ENCODE peak calls at places on chromosomes 5 and 9, in seven cellular contexts. R, C, G, J, S, Z and X are unnamed samples. For H3K27me3, the result is how much of the 10 kb centered on the place peaks cover.

GRCh38 chr9:133979124-133979920 is 12.8 kb downstream of the VAV2 start:
- DNase-seq in R (no peak), C (peak), G (no peak), J (peak), S (peak), Z (no peak), X (no peak)

GRCh38 chr5:108251350-108251749 is 130.5 kb downstream of the FBXL17 start:
- DNase-seq in R (no peak), C (peak), G (no peak), J (no peak), S (no peak), Z (no peak), X (no peak)

GRCh38 chr9:137453643-137454081 is 5.5 kb downstream of the NSMF start:
- DNase-seq in R (peak), C (peak), G (peak), J (peak), S (peak), Z (peak), X (peak)

GRCh38 chr5:38105231-38105570 is 153.2 kb upstream of the EGFLAM start:
- DNase-seq in R (no peak), C (no peak), G (no peak), J (peak), S (no peak), Z (no peak), X (no peak)

GRCh38 chr9:135499326-135500070 is 984 bp upstream of the MRPS2 start:
- DNase-seq in R (peak), C (peak), G (peak), J (peak), S (peak), Z (no peak), X (peak)

GRCh38 chr9:81351166-81351565 is 338.2 kb downstream of the TLE1 start:
- DNase-seq in R (no peak), C (no peak), G (no peak), J (no peak), S (no peak), Z (no peak), X (no peak)

GRCh38 chr5:107381189-107381856 is 289.4 kb downstream of the EFNA5 start:
- DNase-seq in R (no peak), C (peak), G (peak), J (no peak), S (peak), Z (no peak), X (no peak)

GRCh38 chr9:92094655-92095054 is 20.6 kb downstream of the SPTLC1 start:
- DNase-seq in R (no peak), C (peak), G (peak), J (peak), S (peak), Z (no peak), X (peak)

GRCh38 chr5:9265391-9266287 is 280.2 kb downstream of the SEMA5A start:
- DNase-seq in R (no peak), C (peak), G (peak), J (peak), S (peak), Z (peak), X (peak)

GRCh38 chr9:72217306-72217842 is 68.1 kb downstream of the GDA start:
- DNase-seq in R (no peak), C (no peak), G (no peak), J (no peak), S (no peak), Z (no peak), X (no peak)

GRCh38 chr9:138103111-138103823 is 225.7 kb downstream of the CACNA1B start:
- DNase-seq in R (no peak), C (no peak), G (no peak), J (peak), S (no peak), Z (no peak), X (no peak)

GRCh38 chr9:128088253-128088945 is 20.4 kb downstream of the SLC25A25 start:
- DNase-seq in R (no peak), C (no peak), G (no peak), J (no peak), S (no peak), Z (no peak), X (no peak)

GRCh38 chr5:36801521-36801920 is 75.0 kb upstream of the NIPBL start:
- DNase-seq in R (no peak), C (no peak), G (no peak), J (no peak), S (no peak), Z (no peak), X (no peak)

GRCh38 chr5:94969174-94969573 is 315.7 kb downstream of the MCTP1 start:
- DNase-seq in R (no peak), C (peak), G (no peak), J (no peak), S (peak), Z (no peak), X (peak)

GRCh38 chr5:28766565-28767158 is 1728.3 kb upstream of the CDH9 start:
- DNase-seq in R (peak), C (peak), G (peak), J (no peak), S (peak), Z (no peak), X (peak)

GRCh38 chr9:109098221-109098959 is 21.4 kb downstream of the TMEM245 start:
- DNase-seq in R (peak), C (peak), G (no peak), J (no peak), S (peak), Z (no peak), X (peak)

GRCh38 chr9:129803679-129804065 is 688 bp downstream of the TOR1B start:
- DNase-seq in R (peak), C (no peak), G (no peak), J (no peak), S (peak), Z (no peak), X (peak)

GRCh38 chr9:16986441-16987387 is 116.2 kb upstream of the BNC2 start:
- DNase-seq in R (no peak), C (peak), G (no peak), J (no peak), S (peak), Z (no peak), X (no peak)

GRCh38 chr5:124663101-124663506 is 83.3 kb downstream of the ZNF608 start:
- DNase-seq in R (no peak), C (no peak), G (peak), J (no peak), S (peak), Z (no peak), X (peak)

GRCh38 chr9:131608469-131609115 is 63.3 kb downstream of the PRRT1B start:
- DNase-seq in R (peak), C (peak), G (peak), J (peak), S (peak), Z (peak), X (peak)

GRCh38 chr5:127685662-127686061 is 17.5 kb upstream of the CCDC192 start:
- DNase-seq in R (no peak), C (no peak), G (no peak), J (no peak), S (no peak), Z (no peak), X (no peak)

GRCh38 chr5:72991394-72991793 is 35.6 kb downstream of the FCHO2 start:
- DNase-seq in R (no peak), C (no peak), G (no peak), J (no peak), S (no peak), Z (no peak), X (no peak)

GRCh38 chr5:180619563-180619915 is 28.2 kb upstream of the SCGB3A1 start:
- DNase-seq in R (no peak), C (no peak), G (no peak), J (no peak), S (no peak), Z (no peak), X (no peak)

GRCh38 chr9:2583308-2584013 is 38.1 kb upstream of the VLDLR start:
- DNase-seq in R (no peak), C (no peak), G (no peak), J (no peak), S (no peak), Z (no peak), X (no peak)

GRCh38 chr9:132560604-132561304 is 21.7 kb upstream of the BARHL1 start:
- DNase-seq in R (no peak), C (no peak), G (no peak), J (no peak), S (no peak), Z (no peak), X (no peak)

GRCh38 chr5:139985290-139985689 is 57.8 kb downstream of the NRG2 start:
- DNase-seq in R (no peak), C (no peak), G (no peak), J (no peak), S (no peak), Z (no peak), X (no peak)

GRCh38 chr9:4137234-4137633 is 162.6 kb downstream of the GLIS3 start:
- DNase-seq in R (no peak), C (peak), G (peak), J (no peak), S (peak), Z (no peak), X (peak)

GRCh38 chr9:26216702-26217101 is 538.5 kb upstream of the TUSC1 start:
- DNase-seq in R (no peak), C (no peak), G (no peak), J (no peak), S (no peak), Z (no peak), X (no peak)

GRCh38 chr5:98454904-98455303 is 318.6 kb upstream of the RGMB start:
- DNase-seq in R (no peak), C (peak), G (peak), J (no peak), S (peak), Z (no peak), X (no peak)

GRCh38 chr9:101727621-101728524 is 10.6 kb downstream of the GRIN3A start:
- DNase-seq in R (no peak), C (peak), G (no peak), J (peak), S (no peak), Z (no peak), X (peak)

GRCh38 chr5:122447072-122447471 is 135.0 kb downstream of the SNCAIP start:
- DNase-seq in R (no peak), C (no peak), G (no peak), J (no peak), S (no peak), Z (no peak), X (peak)

GRCh38 chr5:124738751-124739559 is 7.5 kb downstream of the ZNF608 start:
- DNase-seq in R (peak), C (no peak), G (no peak), J (peak), S (peak), Z (peak), X (peak)

DNA sequence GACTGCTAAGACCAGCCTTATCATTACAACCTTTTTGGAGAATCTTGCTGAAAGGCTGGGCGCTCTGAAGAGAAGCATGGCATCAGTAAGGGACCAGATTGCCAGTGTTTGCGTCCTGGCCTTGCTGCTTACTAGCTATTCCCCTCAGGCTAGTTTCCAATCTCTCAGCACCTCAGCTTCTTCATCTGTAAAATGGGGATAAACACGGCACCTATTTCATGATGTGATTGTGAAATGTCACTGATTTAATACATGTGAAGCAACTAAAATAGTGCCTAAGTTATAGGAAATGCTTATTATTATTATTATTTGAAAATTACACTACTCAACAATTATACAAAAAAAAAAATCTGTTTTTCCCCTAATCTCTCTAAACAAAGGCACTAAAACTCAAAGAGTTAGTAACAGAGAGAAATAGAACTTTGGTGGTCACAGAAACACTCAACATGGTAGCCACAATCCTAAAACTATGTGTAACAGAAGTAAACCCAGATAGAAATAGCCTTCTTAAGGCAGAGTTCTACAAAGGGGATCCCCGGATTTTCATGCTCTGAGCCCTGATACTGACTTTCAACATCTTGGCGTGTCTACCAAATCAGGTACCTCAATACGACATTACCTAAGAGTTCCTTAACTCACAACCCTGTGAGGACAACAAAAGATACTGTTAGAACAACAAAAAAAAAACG is 62.0 kb downstream of the ENC1 start:
- DNase-seq in R (no peak), C (no peak), G (no peak), J (no peak), S (no peak), Z (no peak), X (no peak)
- H3K23ac ChIP-seq in R (no peak), C (no peak), G (no peak), J (no peak), S (no peak), Z (no peak), X (no peak)

DNA sequence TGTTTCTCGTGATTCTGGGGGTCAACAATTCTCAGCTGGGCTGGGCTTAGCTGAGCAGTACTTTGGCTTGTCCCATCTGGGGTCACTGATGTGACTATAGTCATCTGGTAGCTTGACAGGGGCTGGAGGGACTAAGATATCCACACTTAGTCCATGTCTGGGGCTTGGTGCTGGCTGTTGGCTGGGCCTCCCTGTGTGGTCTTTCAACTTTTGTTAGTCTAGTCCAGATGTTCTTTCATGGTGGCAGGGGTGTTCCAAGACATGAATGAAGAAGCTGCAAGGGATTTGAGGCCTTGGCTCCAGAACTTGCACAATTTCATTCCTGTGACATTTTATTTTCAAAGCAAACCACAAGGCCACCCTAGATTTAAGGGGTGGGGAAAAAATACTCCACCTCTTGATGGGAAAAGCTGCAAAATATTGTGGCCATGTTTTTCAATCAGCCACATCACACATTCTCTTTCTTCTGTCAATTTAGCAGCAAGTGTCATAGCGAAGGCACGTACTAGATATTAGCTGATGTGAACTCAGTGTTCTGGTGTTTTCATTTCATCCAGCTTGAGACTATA is 59.2 kb downstream of the TSSK1B start:
- DNase-seq in R (no peak), C (no peak), G (no peak), J (no peak), S (no peak), Z (no peak), X (no peak)
- H3K27me3 ChIP-seq in R (under half), C (under half), G (under half), J (under half), S (under half), Z (under half), X (under half)

GRCh38 chr5:78505860-78506259 is 142.7 kb downstream of the LHFPL2 start:
- DNase-seq in R (no peak), C (no peak), G (peak), J (no peak), S (no peak), Z (no peak), X (no peak)

GRCh38 chr5:78503958-78504357 is 143.5 kb downstream of the SCAMP1 start:
- DNase-seq in R (no peak), C (no peak), G (no peak), J (no peak), S (no peak), Z (no peak), X (no peak)

GRCh38 chr5:78506296-78507049 is 142.1 kb downstream of the LHFPL2 start:
- DNase-seq in R (no peak), C (peak), G (no peak), J (no peak), S (peak), Z (no peak), X (peak)

GRCh38 chr5:78507531-78507930 is 141.0 kb downstream of the LHFPL2 start:
- DNase-seq in R (no peak), C (no peak), G (no peak), J (no peak), S (peak), Z (no peak), X (no peak)

DNA sequence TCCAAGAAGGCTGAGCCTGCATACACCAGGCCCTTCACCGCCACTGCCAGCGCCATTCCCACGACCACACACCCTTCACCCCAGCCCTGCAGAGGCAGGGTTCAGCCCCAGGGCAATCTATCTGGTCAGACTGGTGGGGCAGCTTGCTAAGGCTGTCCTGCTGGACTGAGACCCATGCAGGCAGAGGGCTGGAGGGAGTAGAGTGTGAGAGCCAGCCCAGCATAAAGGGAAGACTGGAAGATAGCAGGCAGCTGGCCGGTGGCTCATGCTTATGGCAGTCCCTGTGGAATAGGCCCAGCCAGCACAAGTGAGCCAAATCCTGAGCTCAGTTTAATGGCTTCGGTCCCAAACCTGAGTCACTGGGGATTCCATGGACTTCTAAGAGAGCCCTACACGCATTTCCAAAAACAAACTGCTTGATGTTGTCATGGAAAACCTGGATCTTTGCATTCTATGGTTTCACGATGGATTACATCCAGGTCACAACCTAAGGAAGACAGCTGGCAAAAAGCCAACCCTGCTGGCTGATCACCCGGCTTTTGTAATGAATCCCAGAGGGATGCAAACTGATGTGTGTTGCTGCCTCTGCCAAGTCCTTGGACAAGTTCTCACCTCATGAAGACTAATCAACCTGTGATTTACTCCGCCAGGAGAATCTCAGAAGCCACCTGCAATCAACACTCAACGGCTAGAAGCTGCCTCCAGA is 143.7 kb downstream of the LHFPL2 start:
- DNase-seq in R (no peak), C (peak), G (peak), J (no peak), S (peak), Z (no peak), X (peak)
- H3K18ac ChIP-seq in R (peak), C (peak), G (peak), J (no peak), S (peak), Z (no peak), X (no peak)

DNA sequence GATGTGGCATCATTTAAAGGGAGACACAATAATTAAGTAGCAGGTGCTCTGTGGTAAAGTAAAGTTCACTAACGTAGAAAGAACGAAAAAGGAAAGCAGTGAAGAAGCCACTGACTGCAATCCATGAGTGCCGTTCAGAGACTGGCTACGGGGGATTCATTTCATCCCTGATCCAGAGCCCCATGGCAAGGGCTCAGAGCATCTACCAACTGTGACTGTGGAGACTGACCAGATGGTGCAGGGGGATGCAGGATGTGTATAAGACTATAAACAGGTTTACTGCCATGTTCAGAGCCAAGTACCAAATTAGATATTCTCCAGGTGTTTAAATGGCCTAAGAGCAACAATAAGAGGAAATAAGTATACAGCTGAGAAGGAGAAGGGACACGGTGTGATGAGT is 47.7 kb downstream of the MARCHF11 start:
- DNase-seq in R (no peak), C (no peak), G (no peak), J (no peak), S (no peak), Z (no peak), X (no peak)
- H3K23ac ChIP-seq in R (no peak), C (no peak), G (no peak), J (no peak), S (no peak), Z (no peak), X (no peak)

GRCh38 chr5:2732850-2733249 is 18.6 kb downstream of the IRX2 start:
- DNase-seq in R (no peak), C (no peak), G (no peak), J (peak), S (no peak), Z (no peak), X (no peak)
- H3K27me3 ChIP-seq in R (under half), C (under half), G (under half), J (under half), S (under half), Z (under half), X (under half)

GRCh38 chr5:142292808-142293207 is 32.0 kb downstream of the SPRY4 start:
- DNase-seq in R (no peak), C (no peak), G (no peak), J (no peak), S (no peak), Z (no peak), X (no peak)
- H3K18ac ChIP-seq in R (no peak), C (no peak), G (no peak), J (no peak), S (no peak), Z (no peak), X (peak)

GRCh38 chr5:76310208-76310607 is 92.9 kb upstream of the IQGAP2 start:
- DNase-seq in R (no peak), C (no peak), G (no peak), J (no peak), S (no peak), Z (no peak), X (no peak)

GRCh38 chr5:76312783-76313182 is 90.3 kb upstream of the IQGAP2 start:
- DNase-seq in R (no peak), C (no peak), G (no peak), J (no peak), S (no peak), Z (no peak), X (no peak)

GRCh38 chr5:76319673-76320072 is 83.4 kb upstream of the IQGAP2 start:
- DNase-seq in R (no peak), C (no peak), G (no peak), J (no peak), S (no peak), Z (no peak), X (no peak)

GRCh38 chr5:76314643-76315042 is 88.4 kb upstream of the IQGAP2 start:
- DNase-seq in R (no peak), C (no peak), G (no peak), J (no peak), S (no peak), Z (no peak), X (no peak)
- H3K23ac ChIP-seq in R (no peak), C (no peak), G (no peak), J (no peak), S (no peak), Z (no peak), X (no peak)

GRCh38 chr5:174737335-174737734 is 13.0 kb downstream of the MSX2 start:
- DNase-seq in R (no peak), C (peak), G (no peak), J (no peak), S (no peak), Z (no peak), X (peak)

GRCh38 chr5:174734571-174735497 is 10.5 kb downstream of the MSX2 start:
- DNase-seq in R (no peak), C (no peak), G (no peak), J (no peak), S (no peak), Z (no peak), X (peak)

GRCh38 chr5:174736777-174737176 is 12.4 kb downstream of the MSX2 start:
- DNase-seq in R (no peak), C (no peak), G (no peak), J (no peak), S (no peak), Z (no peak), X (no peak)

GRCh38 chr5:174735498-174736350 is 11.3 kb downstream of the MSX2 start:
- DNase-seq in R (no peak), C (no peak), G (peak), J (peak), S (no peak), Z (no peak), X (peak)

GRCh38 chr5:174736351-174736721 is 12.0 kb downstream of the MSX2 start:
- DNase-seq in R (no peak), C (peak), G (peak), J (no peak), S (peak), Z (no peak), X (peak)
- H3K27me3 ChIP-seq in R (half or more), C (under half), G (under half), J (half or more), S (under half), Z (half or more), X (under half)